ENCODE peak calls at places on chromosome 16, in seven cellular contexts. E is upper lobe of right lung; F is CD8-positive, alpha-beta T cell; C is transverse colon; A is mucosa of descending colon; X is A549; J is esophagus squamous epithelium. N is an unnamed sample.

GRCh38 chr16:71883849-71884638 is at the start of gene ZNF821:
- DNase-seq in A (peak; percentile 80), X (peak; percentile 78), J (no peak), C (peak; percentile 84), E (peak; percentile 90), F (peak; percentile 78), N (peak; percentile 81)

GRCh38 chr16:88686439-88687253 is at the start of gene SNAI3:
- DNase-seq in E (peak; percentile 96), A (peak; percentile 93), F (peak; percentile 85), J (no peak), X (peak; percentile 63), C (peak; percentile 95), N (peak; percentile 94)

GRCh38 chr16:19846421-19846820 is 38.2 kb downstream of the GPRC5B start:
- DNase-seq in J (no peak), E (no peak), A (no peak), X (no peak), F (no peak), C (no peak), N (no peak)

GRCh38 chr16:86245895-86246294 is 264.4 kb upstream of the FOXF1 start:
- DNase-seq in X (no peak), A (peak; percentile 0), F (no peak), J (no peak), E (no peak), C (no peak), N (no peak)

GRCh38 chr16:20968765-20969164 is 68.2 kb downstream of the LYRM1 start:
- DNase-seq in X (no peak), E (no peak), C (no peak), J (no peak), A (no peak), F (no peak), N (no peak)

GRCh38 chr16:78892925-78893324 is 707.6 kb downstream of the MAF start:
- DNase-seq in C (no peak), E (no peak), A (no peak), X (no peak), J (no peak), F (no peak), N (no peak)

GRCh38 chr16:77946834-77947233 is 75.5 kb upstream of the CLEC3A start:
- DNase-seq in X (no peak), J (no peak), C (no peak), E (no peak), F (no peak), A (no peak), N (no peak)

GRCh38 chr16:30660424-30661251 is 2.4 kb downstream of the FBRS start:
- DNase-seq in C (peak; percentile 87), F (peak; percentile 77), A (peak; percentile 88), J (no peak), E (no peak), X (no peak), N (peak; percentile 62)

GRCh38 chr16:30677931-30678585 is 19.8 kb downstream of the FBRS start:
- DNase-seq in A (no peak), J (no peak), C (no peak), F (no peak), E (no peak), X (no peak), N (no peak)

GRCh38 chr16:89701425-89702406 is at the start of gene SPATA2L:
- DNase-seq in E (peak; percentile 98), C (peak; percentile 98), A (peak; percentile 96), X (peak; percentile 95), J (peak; percentile 76), F (peak; percentile 98), N (peak; percentile 98)

GRCh38 chr16:85563515-85564276 is 49.4 kb upstream of the GSE1 start:
- DNase-seq in C (peak; percentile 87), J (no peak), F (no peak), A (peak; percentile 88), X (peak; percentile 51), E (peak; percentile 91), N (no peak)

GRCh38 chr16:70573451-70574121 is 50.0 kb downstream of the SF3B3 start:
- DNase-seq in X (no peak), C (no peak), E (no peak), A (no peak), F (no peak), J (no peak), N (no peak)

GRCh38 chr16:84207266-84207665 is 16.3 kb downstream of the ADAD2 start:
- DNase-seq in A (no peak), X (no peak), E (no peak), C (no peak), F (no peak), J (no peak), N (no peak)

GRCh38 chr16:70563571-70563970 is 40.0 kb downstream of the SF3B3 start:
- DNase-seq in E (no peak), A (no peak), C (no peak), J (no peak), X (no peak), F (no peak), N (no peak)

GRCh38 chr16:74107795-74108610 is 188.6 kb upstream of the PSMD7 start:
- DNase-seq in E (no peak), F (peak; percentile 5), C (peak; percentile 63), J (no peak), A (peak; percentile 71), X (peak; percentile 70), N (no peak)

GRCh38 chr16:7605812-7606211 is 273.2 kb downstream of the RBFOX1 start:
- DNase-seq in A (no peak), X (no peak), C (no peak), F (no peak), J (no peak), E (no peak), N (no peak)

GRCh38 chr16:81313731-81314602 is 795 bp upstream of the GAN start:
- DNase-seq in C (no peak), J (no peak), F (no peak), X (no peak), E (no peak), A (no peak), N (no peak)

GRCh38 chr16:78098087-78098486 is 1.4 kb upstream of the WWOX start:
- DNase-seq in X (no peak), E (no peak), F (no peak), A (no peak), J (no peak), C (no peak), N (no peak)

DNA sequence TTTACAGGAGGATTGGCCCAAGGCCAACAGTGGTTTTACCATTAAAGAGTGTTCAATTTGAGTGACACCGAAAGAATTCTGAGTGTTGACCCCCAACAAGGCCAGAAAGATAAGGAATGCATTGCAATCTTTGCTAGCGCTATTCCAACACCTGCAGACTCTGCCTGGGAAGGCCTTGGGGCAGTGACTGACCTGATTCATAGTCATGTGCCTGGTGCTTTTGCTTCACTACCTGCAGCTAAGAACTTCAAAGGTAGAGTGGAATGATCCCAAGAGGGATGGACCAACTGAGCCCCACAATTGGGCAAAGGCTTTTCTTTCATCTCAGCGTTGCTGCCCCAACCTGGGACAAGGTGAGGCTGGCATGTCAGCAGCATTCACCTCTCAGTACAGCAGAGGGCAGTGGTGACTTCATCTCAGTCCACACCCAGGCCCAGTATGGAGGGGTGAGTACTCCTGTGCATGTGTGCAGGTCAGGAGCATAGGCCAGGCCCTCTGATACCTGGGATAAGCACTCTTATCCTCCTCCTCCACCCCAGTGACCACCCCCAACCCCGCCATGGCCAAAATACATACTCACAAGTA is 149.6 kb upstream of the GNAO1 start:
- DNase-seq in X (peak; percentile 36), J (no peak), A (peak; percentile 16), F (peak; percentile 8), E (no peak), C (peak; percentile 14), N (no peak)
- TF ChIP-seq CTCF in X (no peak), J (peak; percentile 14), A (no peak), F (no peak), E (peak; percentile 35), C (peak; percentile 7), N (no peak)

DNA sequence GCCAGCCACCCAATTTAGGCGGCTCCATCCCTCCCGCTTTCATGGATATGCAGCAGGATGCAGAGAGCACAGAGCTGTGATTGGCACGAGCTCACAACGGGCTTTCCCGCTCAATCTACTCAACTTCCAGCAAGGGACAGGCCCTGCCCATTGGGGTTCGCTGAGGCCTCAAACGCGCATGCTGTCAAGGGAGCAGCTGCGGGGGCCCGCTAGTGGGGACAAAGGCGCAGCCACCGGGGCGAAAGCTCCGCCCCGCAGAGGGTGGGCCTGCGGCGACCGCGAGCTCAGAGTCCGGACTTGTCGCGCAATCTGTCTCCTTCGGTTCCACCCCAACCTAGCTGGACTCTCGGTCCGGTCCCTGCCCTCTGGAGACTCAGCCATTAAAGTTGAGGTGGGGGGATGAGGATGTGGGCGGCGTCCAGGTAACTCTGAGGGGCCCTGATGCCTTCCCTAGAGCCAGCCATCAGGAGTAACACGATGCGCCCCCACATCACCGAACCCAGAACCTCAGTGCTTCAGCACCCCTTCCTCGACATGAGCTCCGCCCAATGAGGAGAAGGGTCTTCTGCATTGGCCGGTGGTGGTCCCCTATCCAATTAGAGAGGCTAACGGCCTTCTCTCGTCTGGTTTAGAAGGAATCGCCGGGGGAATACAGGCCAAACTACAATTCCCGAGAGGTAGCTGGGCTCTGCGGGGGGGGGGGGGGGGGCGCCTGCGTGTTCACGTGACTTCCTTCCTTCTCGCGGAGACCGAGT is 489 bp upstream of the NFATC3 start:
- DNase-seq in C (peak; percentile 92), F (peak; percentile 82), J (peak; percentile 54), E (peak; percentile 96), A (peak; percentile 88), X (peak; percentile 73), N (peak; percentile 89)
- TF ChIP-seq CTCF in C (peak; percentile 10), F (no peak), J (no peak), E (peak; percentile 31), A (no peak), X (no peak), N (no peak)

GRCh38 chr16:1106659-1107058 is 10.6 kb upstream of the C1QTNF8 start:
- DNase-seq in J (no peak), C (no peak), F (no peak), E (no peak), X (no peak), A (no peak), N (no peak)
- TF ChIP-seq CTCF in J (no peak), C (no peak), F (no peak), E (no peak), X (peak; percentile 29), A (no peak), N (no peak)

GRCh38 chr16:1966460-1966859 is at the start of gene RNF151:
- DNase-seq in A (no peak), J (no peak), X (no peak), C (no peak), E (no peak), F (no peak), N (no peak)

GRCh38 chr16:1961651-1962067 is 2.3 kb downstream of the NDUFB10 start:
- DNase-seq in X (peak; percentile 51), C (no peak), J (no peak), F (no peak), E (no peak), A (no peak), N (no peak)

GRCh38 chr16:1964506-1965471 is at the start of gene RPS2:
- DNase-seq in F (peak; percentile 98), J (peak; percentile 93), C (peak; percentile 99), E (peak; percentile 100), X (peak; percentile 99), A (peak; percentile 99), N (peak; percentile 95)

GRCh38 chr16:1965610-1966009 is 984 bp upstream of the RPS2 start:
- DNase-seq in E (peak; percentile 60), J (no peak), A (no peak), F (no peak), X (no peak), C (no peak), N (no peak)

DNA sequence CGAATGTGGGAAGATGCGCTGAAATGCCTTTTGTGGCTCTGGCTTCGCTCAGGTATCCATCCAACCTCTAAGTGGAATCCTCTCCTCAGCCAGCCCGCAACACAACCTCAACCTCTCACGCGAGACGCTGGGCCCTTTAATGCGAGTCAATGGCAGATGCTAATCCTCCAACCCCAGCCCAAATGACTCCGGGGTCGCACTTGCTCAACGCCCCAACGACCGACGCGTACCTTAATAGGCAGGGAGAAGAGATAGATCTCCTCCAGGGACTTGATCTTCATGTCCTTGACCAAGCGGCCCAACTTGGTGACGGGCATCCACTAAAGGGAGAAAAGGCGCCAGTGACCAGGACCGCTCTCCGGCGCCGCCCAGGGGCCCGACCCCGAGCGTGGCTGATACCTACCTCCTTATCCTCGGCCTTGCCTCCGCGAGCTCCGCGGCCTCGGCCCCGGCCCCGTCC is 550 bp downstream of the RPS2 start:
- DNase-seq in X (peak; percentile 30), A (no peak), J (no peak), E (no peak), F (no peak), C (no peak), N (no peak)
- TF ChIP-seq CTCF in X (no peak), A (no peak), J (no peak), E (peak; percentile 8), F (no peak), C (peak; percentile 1), N (no peak)